ENCODE peak calls at places on chromosomes 7 and 10, in seven cellular contexts. E, A, N, G, R, K and W are unnamed samples.

GRCh38 chr7:17584822-17585221 is 286.4 kb downstream of the AHR start:
- DNase-seq in E (no peak), A (no peak), N (no peak), G (no peak), R (no peak), K (no peak), W (no peak)

GRCh38 chr10:69853064-69853463 is 51.4 kb downstream of the COL13A1 start:
- DNase-seq in E (no peak), A (no peak), N (no peak), G (no peak), R (no peak), K (no peak), W (no peak)

GRCh38 chr10:74293686-74294365 is 142.8 kb downstream of the ADK start:
- DNase-seq in E (no peak), A (no peak), N (peak; percentile 37), G (no peak), R (peak; percentile 42), K (no peak), W (peak; percentile 71)

GRCh38 chr10:131788386-131788785 is 112.4 kb upstream of the PPP2R2D start:
- DNase-seq in E (no peak), A (no peak), N (no peak), G (no peak), R (no peak), K (no peak), W (no peak)

GRCh38 chr10:78578929-78579328 is 489.8 kb upstream of the ZMIZ1 start:
- DNase-seq in E (no peak), A (no peak), N (no peak), G (no peak), R (no peak), K (no peak), W (no peak)

GRCh38 chr10:89115876-89116627 is 91.1 kb downstream of the CH25H start:
- DNase-seq in E (no peak), A (no peak), N (no peak), G (no peak), R (no peak), K (no peak), W (no peak)

GRCh38 chr10:98425511-98426352 is 10.8 kb upstream of the PYROXD2 start:
- DNase-seq in E (peak; percentile 28), A (peak; percentile 48), N (peak; percentile 2), G (peak; percentile 52), R (no peak), K (no peak), W (no peak)

GRCh38 chr7:17521437-17521836 is 223.0 kb downstream of the AHR start:
- DNase-seq in E (no peak), A (no peak), N (no peak), G (no peak), R (no peak), K (no peak), W (no peak)

GRCh38 chr10:5895804-5896203 is 5.8 kb downstream of the FBH1 start:
- DNase-seq in E (no peak), A (no peak), N (no peak), G (no peak), R (no peak), K (no peak), W (no peak)

GRCh38 chr10:69577268-69578232 is 4.3 kb upstream of the NEUROG3 start:
- DNase-seq in E (no peak), A (no peak), N (no peak), G (no peak), R (no peak), K (no peak), W (no peak)

GRCh38 chr7:55521543-55522267 is 50.6 kb downstream of the VOPP1 start:
- DNase-seq in E (no peak), A (no peak), N (no peak), G (no peak), R (no peak), K (no peak), W (no peak)

GRCh38 chr7:114439581-114439980 is 25.0 kb downstream of the FOXP2 start:
- DNase-seq in E (no peak), A (no peak), N (no peak), G (no peak), R (no peak), K (no peak), W (peak; percentile 34)

GRCh38 chr10:99330675-99330924 is 1.4 kb downstream of the CNNM1 start:
- DNase-seq in E (no peak), A (no peak), N (no peak), G (no peak), R (no peak), K (no peak), W (no peak)

GRCh38 chr7:121301441-121302213 is 27.2 kb upstream of the WNT16 start:
- DNase-seq in E (no peak), A (no peak), N (no peak), G (no peak), R (no peak), K (no peak), W (no peak)

GRCh38 chr7:23004247-23004520 is 9.7 kb downstream of the HYCC1 start:
- DNase-seq in E (no peak), A (no peak), N (no peak), G (no peak), R (no peak), K (no peak), W (no peak)

GRCh38 chr7:108211382-108212201 is 81.4 kb upstream of the LAMB4 start:
- DNase-seq in E (no peak), A (peak; percentile 11), N (peak; percentile 68), G (no peak), R (no peak), K (no peak), W (peak; percentile 36)

GRCh38 chr7:68622500-68622899 is 975.8 kb upstream of the AUTS2 start:
- DNase-seq in E (no peak), A (no peak), N (peak; percentile 88), G (no peak), R (no peak), K (no peak), W (no peak)

GRCh38 chr10:72328045-72328828 is 26.5 kb downstream of the DNAJB12 start:
- DNase-seq in E (no peak), A (peak; percentile 58), N (peak; percentile 55), G (peak; percentile 84), R (no peak), K (no peak), W (peak; percentile 90)